ENCODE peak calls at places on chromosome 7, in five cellular contexts. One of them, this sample, is unnamed.
A peak's percentile ranks its signal among the peaks of the same experiment; 100 is the strongest.

GRCh38 chr7:143900230-143900766 is 1.7 kb downstream of the TCAF1 start:
- DNase-seq in AG04449: no peak
- DNase-seq in GM13976: no peak
- DNase-seq in testis: no peak
- DNase-seq in progenitor cell of endocrine pancreas: no peak
- DNase-seq in this sample: no peak

GRCh38 chr7:6379881-6380280 is 67.9 kb downstream of the DAGLB start:
- DNase-seq in testis: no peak
- DNase-seq in progenitor cell of endocrine pancreas: no peak
- DNase-seq in AG04449: no peak
- DNase-seq in GM13976: no peak
- DNase-seq in this sample: no peak

GRCh38 chr7:130853503-130854279 is 119.7 kb upstream of the KLF14 start:
- DNase-seq in testis: no peak
- DNase-seq in GM13976: no peak
- DNase-seq in AG04449: peak; percentile 31
- DNase-seq in progenitor cell of endocrine pancreas: no peak
- DNase-seq in this sample: peak; percentile 74

GRCh38 chr7:33511735-33512134 is 382.4 kb downstream of the BBS9 start:
- DNase-seq in AG04449: no peak
- DNase-seq in progenitor cell of endocrine pancreas: no peak
- DNase-seq in testis: no peak
- DNase-seq in GM13976: no peak
- DNase-seq in this sample: no peak

GRCh38 chr7:42746226-42746625 is 165.6 kb downstream of the C7orf25 start:
- DNase-seq in progenitor cell of endocrine pancreas: no peak
- DNase-seq in AG04449: no peak
- DNase-seq in GM13976: no peak
- DNase-seq in testis: no peak
- DNase-seq in this sample: peak; percentile 20

GRCh38 chr7:78438433-78438832 is 639.9 kb downstream of the PHTF2 start:
- DNase-seq in AG04449: no peak
- DNase-seq in GM13976: no peak
- DNase-seq in progenitor cell of endocrine pancreas: no peak
- DNase-seq in testis: no peak
- DNase-seq in this sample: no peak

GRCh38 chr7:155674556-155674955 is 30.1 kb downstream of the RBM33 start:
- DNase-seq in GM13976: no peak
- DNase-seq in AG04449: no peak
- DNase-seq in progenitor cell of endocrine pancreas: no peak
- DNase-seq in testis: no peak
- DNase-seq in this sample: no peak

GRCh38 chr7:55100962-55101327 is 82.1 kb downstream of the EGFR start:
- DNase-seq in testis: no peak
- DNase-seq in GM13976: no peak
- DNase-seq in progenitor cell of endocrine pancreas: no peak
- DNase-seq in AG04449: no peak
- DNase-seq in this sample: no peak

GRCh38 chr7:159067870-159068787 is 76.5 kb downstream of the VIPR2 start:
- DNase-seq in testis: peak; percentile 64
- DNase-seq in GM13976: no peak
- DNase-seq in AG04449: no peak
- DNase-seq in progenitor cell of endocrine pancreas: no peak
- DNase-seq in this sample: no peak

GRCh38 chr7:29987083-29987482 is 2.5 kb downstream of the SCRN1 start:
- DNase-seq in GM13976: peak; percentile 40
- DNase-seq in AG04449: no peak
- DNase-seq in testis: no peak
- DNase-seq in progenitor cell of endocrine pancreas: no peak
- DNase-seq in this sample: no peak

GRCh38 chr7:27248911-27249723 is 6.5 kb downstream of the EVX1 start:
- DNase-seq in GM13976: no peak
- DNase-seq in testis: no peak
- DNase-seq in progenitor cell of endocrine pancreas: no peak
- DNase-seq in AG04449: no peak
- DNase-seq in this sample: no peak

GRCh38 chr7:47337531-47337930 is 244.4 kb downstream of the TNS3 start:
- DNase-seq in testis: no peak
- DNase-seq in progenitor cell of endocrine pancreas: no peak
- DNase-seq in GM13976: peak; percentile 55
- DNase-seq in AG04449: no peak
- DNase-seq in this sample: no peak

GRCh38 chr7:124276005-124276606 is 243.2 kb upstream of the TMEM229A start:
- DNase-seq in AG04449: no peak
- DNase-seq in progenitor cell of endocrine pancreas: peak; percentile 17
- DNase-seq in testis: peak; percentile 70
- DNase-seq in GM13976: no peak
- DNase-seq in this sample: peak; percentile 10

GRCh38 chr7:148042935-148043334 is 547.6 kb upstream of the C7orf33 start:
- DNase-seq in AG04449: no peak
- DNase-seq in GM13976: no peak
- DNase-seq in testis: no peak
- DNase-seq in progenitor cell of endocrine pancreas: no peak
- DNase-seq in this sample: no peak

GRCh38 chr7:157043745-157044144 is 33.3 kb upstream of the MNX1 start:
- DNase-seq in testis: no peak
- DNase-seq in GM13976: no peak
- DNase-seq in progenitor cell of endocrine pancreas: no peak
- DNase-seq in AG04449: peak; percentile 33
- DNase-seq in this sample: no peak

GRCh38 chr7:100835903-100836811 is 8.8 kb upstream of the EPHB4 start:
- DNase-seq in GM13976: no peak
- DNase-seq in progenitor cell of endocrine pancreas: no peak
- DNase-seq in testis: no peak
- DNase-seq in AG04449: no peak
- DNase-seq in this sample: peak; percentile 62

GRCh38 chr7:20352573-20353304 is 22.0 kb downstream of the ITGB8 start:
- DNase-seq in AG04449: no peak
- DNase-seq in GM13976: no peak
- DNase-seq in testis: no peak
- DNase-seq in progenitor cell of endocrine pancreas: no peak
- DNase-seq in this sample: peak; percentile 95

GRCh38 chr7:113142385-113143119 is 24.2 kb upstream of the SMIM30 start:
- DNase-seq in progenitor cell of endocrine pancreas: no peak
- DNase-seq in testis: no peak
- DNase-seq in GM13976: no peak
- DNase-seq in AG04449: no peak
- DNase-seq in this sample: no peak

GRCh38 chr7:112853429-112853828 is 63.2 kb upstream of the TMEM168 start:
- DNase-seq in progenitor cell of endocrine pancreas: no peak
- DNase-seq in GM13976: no peak
- DNase-seq in testis: no peak
- DNase-seq in AG04449: no peak
- DNase-seq in this sample: no peak

GRCh38 chr7:46209611-46210170 is 288.6 kb upstream of the IGFBP3 start:
- DNase-seq in GM13976: no peak
- DNase-seq in progenitor cell of endocrine pancreas: no peak
- DNase-seq in AG04449: no peak
- DNase-seq in testis: no peak
- DNase-seq in this sample: no peak

GRCh38 chr7:155223021-155223420 is 74.7 kb upstream of the INSIG1 start:
- DNase-seq in testis: no peak
- DNase-seq in AG04449: no peak
- DNase-seq in progenitor cell of endocrine pancreas: no peak
- DNase-seq in GM13976: no peak
- DNase-seq in this sample: no peak

GRCh38 chr7:130957140-130957513 is 223.1 kb upstream of the KLF14 start:
- DNase-seq in progenitor cell of endocrine pancreas: no peak
- DNase-seq in GM13976: no peak
- DNase-seq in testis: no peak
- DNase-seq in AG04449: no peak
- DNase-seq in this sample: no peak

GRCh38 chr7:150973571-150974451 is 4.3 kb downstream of the KCNH2 start:
- DNase-seq in progenitor cell of endocrine pancreas: no peak
- DNase-seq in GM13976: no peak
- DNase-seq in testis: no peak
- DNase-seq in AG04449: no peak
- DNase-seq in this sample: no peak

GRCh38 chr7:151689196-151689971 is 169.7 kb upstream of the RHEB start:
- DNase-seq in GM13976: no peak
- DNase-seq in progenitor cell of endocrine pancreas: no peak
- DNase-seq in testis: no peak
- DNase-seq in AG04449: no peak
- DNase-seq in this sample: no peak

GRCh38 chr7:4048336-4048735 is 633.8 kb upstream of the FOXK1 start:
- DNase-seq in AG04449: no peak
- DNase-seq in progenitor cell of endocrine pancreas: no peak
- DNase-seq in testis: no peak
- DNase-seq in GM13976: peak; percentile 12
- DNase-seq in this sample: no peak

GRCh38 chr7:50978633-50979215 is 196.0 kb upstream of the GRB10 start:
- DNase-seq in GM13976: no peak
- DNase-seq in progenitor cell of endocrine pancreas: no peak
- DNase-seq in testis: no peak
- DNase-seq in AG04449: no peak
- DNase-seq in this sample: peak; percentile 20

GRCh38 chr7:131068604-131069021 is 259.1 kb upstream of the MKLN1 start:
- DNase-seq in AG04449: no peak
- DNase-seq in progenitor cell of endocrine pancreas: no peak
- DNase-seq in GM13976: no peak
- DNase-seq in testis: no peak
- DNase-seq in this sample: no peak

DNA sequence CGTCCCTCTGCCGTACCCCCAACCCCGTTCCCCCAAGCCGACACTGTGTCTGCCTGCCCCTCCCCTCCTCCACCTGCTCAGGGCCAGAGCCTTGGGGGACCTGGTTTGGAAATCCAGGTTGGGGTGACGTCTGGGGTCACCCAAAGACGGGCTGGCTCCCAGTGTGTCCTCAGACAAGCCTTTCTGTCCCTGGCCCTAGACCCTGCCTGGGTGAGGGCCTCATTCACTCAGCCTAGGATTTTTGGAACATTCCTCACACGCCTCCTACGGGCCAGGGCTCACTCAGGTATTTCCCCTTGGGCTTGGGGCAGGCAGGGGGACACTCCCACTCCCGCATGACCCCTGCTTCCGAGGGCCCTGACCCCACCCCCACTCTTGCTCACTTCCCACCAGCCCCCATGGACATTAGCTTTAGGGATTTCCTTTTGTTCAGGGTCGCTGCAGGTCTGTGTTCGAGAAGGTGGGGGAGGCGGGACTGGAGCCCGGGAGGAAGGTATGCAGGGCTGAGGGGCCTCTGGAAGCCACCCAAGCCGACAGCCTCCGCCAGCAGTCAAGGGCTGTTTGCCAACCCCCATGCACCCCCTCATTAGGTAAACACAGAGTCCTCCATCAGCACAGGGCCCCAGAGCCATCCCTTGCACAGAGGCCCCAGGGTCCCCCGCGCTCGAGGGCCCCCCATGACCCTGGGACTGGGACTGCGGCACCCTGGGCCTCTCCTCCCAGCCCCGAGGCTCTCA is 35.1 kb downstream of the PDGFA start:
- DNase-seq in AG04449: no peak
- DNase-seq in testis: no peak
- DNase-seq in GM13976: no peak
- DNase-seq in progenitor cell of endocrine pancreas: no peak
- DNase-seq in this sample: no peak
- TF ChIP-seq CTCF in AG04449: no peak
- TF ChIP-seq CTCF in testis: no peak
- TF ChIP-seq CTCF in GM13976: no peak
- TF ChIP-seq CTCF in progenitor cell of endocrine pancreas: no peak
- TF ChIP-seq CTCF in this sample: no peak

GRCh38 chr7:64794171-64794844 is at the start of gene ZNF138:
- DNase-seq in AG04449: peak; percentile 55
- DNase-seq in progenitor cell of endocrine pancreas: peak; percentile 91
- DNase-seq in testis: peak; percentile 99
- DNase-seq in GM13976: peak; percentile 94
- DNase-seq in this sample: peak; percentile 99
- TF ChIP-seq CTCF in AG04449: no peak
- TF ChIP-seq CTCF in progenitor cell of endocrine pancreas: peak; percentile 14
- TF ChIP-seq CTCF in testis: peak; percentile 9
- TF ChIP-seq CTCF in GM13976: no peak
- TF ChIP-seq CTCF in this sample: no peak

DNA sequence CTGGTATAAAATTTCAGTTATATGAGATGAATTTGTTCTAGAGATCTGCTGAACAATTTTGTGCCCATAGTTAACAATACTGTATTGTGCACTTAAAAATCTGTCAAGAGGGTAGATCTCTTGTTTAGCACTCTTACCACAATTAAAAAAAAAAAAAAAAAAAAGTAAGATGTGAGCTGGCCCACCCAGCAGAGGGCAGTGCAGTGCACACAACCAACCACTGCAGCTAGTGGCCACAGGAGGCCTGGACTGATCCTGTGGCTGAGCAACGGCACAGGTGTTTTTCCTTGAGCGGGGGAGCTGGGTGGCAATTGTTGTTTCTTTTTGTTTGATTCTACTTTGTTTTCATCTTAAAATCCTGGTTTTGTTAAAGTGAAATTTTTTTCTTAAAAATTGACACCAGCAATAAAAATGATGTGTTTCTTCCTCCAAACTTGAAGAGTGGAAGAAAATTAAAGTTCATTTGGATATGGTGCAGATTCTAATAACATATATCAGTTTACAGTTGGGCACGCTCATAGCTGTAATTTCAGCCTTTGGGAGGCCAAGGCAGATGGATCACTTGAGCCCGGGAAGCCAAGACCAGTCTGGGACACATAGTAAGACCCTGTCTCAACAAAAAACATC is 171.1 kb upstream of the TBX20 start:
- DNase-seq in progenitor cell of endocrine pancreas: peak; percentile 40
- DNase-seq in AG04449: no peak
- DNase-seq in GM13976: peak; percentile 65
- DNase-seq in testis: peak; percentile 67
- DNase-seq in this sample: peak; percentile 64
- TF ChIP-seq CTCF in progenitor cell of endocrine pancreas: peak; percentile 82
- TF ChIP-seq CTCF in AG04449: peak; percentile 72
- TF ChIP-seq CTCF in GM13976: peak; percentile 68
- TF ChIP-seq CTCF in testis: peak; percentile 29
- TF ChIP-seq CTCF in this sample: peak; percentile 81

GRCh38 chr7:136911362-136911761 is 42.9 kb downstream of the CHRM2 start:
- DNase-seq in testis: no peak
- DNase-seq in progenitor cell of endocrine pancreas: no peak
- DNase-seq in GM13976: no peak
- DNase-seq in AG04449: no peak
- DNase-seq in this sample: no peak

GRCh38 chr7:136919820-136920219 is 51.4 kb downstream of the CHRM2 start:
- DNase-seq in GM13976: no peak
- DNase-seq in AG04449: no peak
- DNase-seq in progenitor cell of endocrine pancreas: no peak
- DNase-seq in testis: no peak
- DNase-seq in this sample: no peak

GRCh38 chr7:136912339-136912738 is 43.9 kb downstream of the CHRM2 start:
- DNase-seq in AG04449: no peak
- DNase-seq in testis: no peak
- DNase-seq in GM13976: no peak
- DNase-seq in progenitor cell of endocrine pancreas: no peak
- DNase-seq in this sample: no peak

DNA sequence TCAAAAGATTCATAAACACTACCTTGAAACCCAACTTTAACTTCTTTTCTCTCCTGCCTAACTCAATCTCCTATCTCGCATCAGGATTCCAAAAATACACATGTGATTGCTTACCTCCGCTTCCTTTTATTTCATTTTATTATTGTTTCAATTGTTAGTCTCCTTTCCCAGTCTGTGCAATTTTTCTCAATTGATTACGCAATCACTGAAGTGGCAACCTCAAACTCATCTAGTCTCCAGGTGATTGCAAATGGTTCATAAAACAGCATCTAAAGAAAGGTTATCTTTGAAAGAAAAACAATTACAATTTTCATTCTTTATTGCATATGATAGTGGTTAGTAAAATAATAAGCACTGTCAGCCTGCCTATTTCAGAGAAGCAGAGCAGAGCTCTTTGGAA is 45.6 kb downstream of the CHRM2 start:
- DNase-seq in testis: no peak
- DNase-seq in AG04449: no peak
- DNase-seq in GM13976: no peak
- DNase-seq in progenitor cell of endocrine pancreas: no peak
- DNase-seq in this sample: no peak
- TF ChIP-seq CTCF in testis: no peak
- TF ChIP-seq CTCF in AG04449: no peak
- TF ChIP-seq CTCF in GM13976: no peak
- TF ChIP-seq CTCF in progenitor cell of endocrine pancreas: no peak
- TF ChIP-seq CTCF in this sample: no peak